ENCODE peak calls at places on chromosome 18, in ten cellular contexts. F is right lobe of liver, O is fibroblast of pulmonary artery, Q is AG09309, B is upper lobe of right lung, T is AG04450, D is Panc1, A is tibial nerve, R is retinal pigment epithelial cell, L is mucosa of descending colon. K is an unnamed sample.

GRCh38 chr18:45086777-45087176 is 406.1 kb downstream of the SETBP1 start:
- DNase-seq in F (no peak), O (no peak), Q (no peak), B (no peak), T (no peak), D (no peak), A (no peak), R (no peak), L (no peak), K (no peak)

GRCh38 chr18:79639072-79639829 is 40.4 kb upstream of the CTDP1 start:
- DNase-seq in F (no peak), O (peak; percentile 14), Q (no peak), B (no peak), T (no peak), D (no peak), A (no peak), R (no peak), L (no peak), K (no peak)

GRCh38 chr18:11310476-11311086 is 161.2 kb upstream of the PIEZO2 start:
- DNase-seq in F (no peak), O (peak; percentile 57), Q (no peak), B (no peak), T (no peak), D (peak; percentile 42), A (peak; percentile 59), R (no peak), L (no peak), K (peak; percentile 23)

GRCh38 chr18:76958692-76959341 is 136.5 kb downstream of the ZNF236 start:
- DNase-seq in F (no peak), O (peak; percentile 25), Q (no peak), B (no peak), T (no peak), D (no peak), A (no peak), R (no peak), L (no peak), K (no peak)

GRCh38 chr18:14189858-14190257 is 57.6 kb upstream of the ZNF519 start:
- DNase-seq in F (no peak), O (peak; percentile 5), Q (peak; percentile 35), B (no peak), T (no peak), D (peak; percentile 89), A (no peak), R (peak; percentile 32), L (no peak), K (peak; percentile 44)

GRCh38 chr18:40911582-40912254 is 1043.3 kb upstream of the PIK3C3 start:
- DNase-seq in F (no peak), O (peak; percentile 58), Q (no peak), B (no peak), T (peak; percentile 33), D (no peak), A (no peak), R (no peak), L (no peak), K (peak; percentile 67)

GRCh38 chr18:61664413-61665084 is 228.3 kb downstream of the RNF152 start:
- DNase-seq in F (no peak), O (no peak), Q (no peak), B (no peak), T (no peak), D (no peak), A (no peak), R (peak; percentile 55), L (no peak), K (no peak)

GRCh38 chr18:44128365-44128764 is 552.3 kb upstream of the SETBP1 start:
- DNase-seq in F (no peak), O (peak; percentile 61), Q (no peak), B (no peak), T (no peak), D (no peak), A (no peak), R (no peak), L (no peak), K (peak; percentile 64)

GRCh38 chr18:49804096-49804495 is 9.2 kb downstream of the ACAA2 start:
- DNase-seq in F (no peak), O (no peak), Q (no peak), B (no peak), T (no peak), D (no peak), A (no peak), R (no peak), L (no peak), K (no peak)

GRCh38 chr18:65721634-65722033 is 29.2 kb upstream of the CDH7 start:
- DNase-seq in F (no peak), O (no peak), Q (no peak), B (no peak), T (no peak), D (no peak), A (no peak), R (no peak), L (no peak), K (no peak)

GRCh38 chr18:35076556-35076955 is 35.3 kb downstream of the MAPRE2 start:
- DNase-seq in F (no peak), O (peak; percentile 90), Q (peak; percentile 33), B (no peak), T (peak; percentile 42), D (no peak), A (no peak), R (peak; percentile 42), L (no peak), K (peak; percentile 37)

GRCh38 chr18:72235422-72235821 is 308.7 kb downstream of the CBLN2 start:
- DNase-seq in F (no peak), O (no peak), Q (no peak), B (no peak), T (no peak), D (no peak), A (no peak), R (no peak), L (no peak), K (peak; percentile 63)

GRCh38 chr18:70068981-70069380 is 121.3 kb upstream of the CD226 start:
- DNase-seq in F (no peak), O (no peak), Q (no peak), B (no peak), T (no peak), D (no peak), A (no peak), R (no peak), L (no peak), K (no peak)

GRCh38 chr18:79765491-79766245 is 32.1 kb upstream of the KCNG2 start:
- DNase-seq in F (peak; percentile 18), O (no peak), Q (peak; percentile 33), B (peak; percentile 23), T (no peak), D (no peak), A (no peak), R (no peak), L (no peak), K (no peak)

DNA sequence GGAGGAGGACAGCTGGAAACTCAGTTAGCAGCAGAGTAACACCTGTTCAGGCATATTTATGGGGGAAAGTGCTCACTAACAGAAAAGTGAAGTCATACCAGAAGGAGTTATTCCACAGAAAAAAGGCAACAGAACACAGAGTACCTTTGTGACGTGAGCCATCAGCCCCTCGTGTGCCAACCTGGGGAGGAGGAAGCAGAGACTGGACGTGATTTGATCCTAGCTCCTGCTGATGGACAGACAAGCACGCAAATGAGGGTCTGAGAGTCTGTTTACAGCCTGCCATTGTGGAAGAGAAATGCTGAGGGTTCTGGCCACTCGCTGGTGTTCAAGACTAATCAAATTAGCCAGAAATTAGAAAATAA is 120.7 kb downstream of the ZNF521 start:
- DNase-seq in F (no peak), O (no peak), Q (no peak), B (no peak), T (no peak), D (no peak), A (no peak), R (no peak), L (no peak), K (no peak)
- H3K4me3 ChIP-seq in F (no peak overlapping the region), O (no peak overlapping the region), Q (no peak overlapping the region), B (no peak overlapping the region), T (peak overlapping the region; percentile 32), D (no peak overlapping the region), A (peak overlapping the region; percentile 9), R (no peak overlapping the region), L (no peak overlapping the region), K (no peak overlapping the region)

GRCh38 chr18:23334569-23334968 is 118.5 kb upstream of the RIOK3 start:
- DNase-seq in F (no peak), O (no peak), Q (no peak), B (no peak), T (no peak), D (no peak), A (no peak), R (no peak), L (no peak), K (no peak)

GRCh38 chr18:23333827-23334226 is 119.3 kb upstream of the RIOK3 start:
- DNase-seq in F (no peak), O (no peak), Q (no peak), B (no peak), T (no peak), D (no peak), A (no peak), R (no peak), L (no peak), K (no peak)

GRCh38 chr18:23330423-23330822 is 122.7 kb upstream of the RIOK3 start:
- DNase-seq in F (no peak), O (no peak), Q (no peak), B (peak; percentile 71), T (no peak), D (no peak), A (no peak), R (no peak), L (no peak), K (peak; percentile 10)

GRCh38 chr18:23332356-23332755 is 120.7 kb upstream of the RIOK3 start:
- DNase-seq in F (no peak), O (no peak), Q (no peak), B (no peak), T (no peak), D (no peak), A (no peak), R (no peak), L (no peak), K (no peak)

GRCh38 chr18:23331091-23331920 is 121.8 kb upstream of the RIOK3 start:
- DNase-seq in F (no peak), O (no peak), Q (no peak), B (peak; percentile 89), T (no peak), D (no peak), A (no peak), R (no peak), L (no peak), K (peak; percentile 88)
- TF ChIP-seq CTCF in F (no peak), O (no peak), Q (no peak), B (no peak), T (no peak), D (no peak), A (no peak), R (no peak), L (no peak), K (peak; percentile 39)

DNA sequence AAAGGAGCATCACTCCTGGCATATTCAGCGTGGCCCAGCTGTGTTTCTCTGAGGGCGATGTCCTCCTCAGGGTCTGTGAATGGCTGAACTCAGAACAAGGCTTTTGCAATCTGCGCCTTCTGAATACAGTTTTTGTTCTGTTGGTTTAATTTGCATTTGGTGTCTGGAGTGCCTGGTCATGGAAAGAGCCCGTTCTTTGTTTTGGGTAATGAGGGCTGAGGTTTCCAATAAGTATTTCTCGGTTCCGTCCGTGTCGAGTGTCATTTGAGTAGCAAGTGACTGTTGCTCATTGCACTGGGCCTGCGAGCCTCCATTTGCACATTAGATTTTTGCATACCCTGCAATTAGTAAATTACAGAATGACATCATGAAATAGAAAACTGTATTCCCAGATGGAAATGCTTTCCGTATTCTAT is 57.3 kb downstream of the NEDD4L start:
- DNase-seq in F (no peak), O (no peak), Q (no peak), B (no peak), T (no peak), D (no peak), A (no peak), R (no peak), L (no peak), K (no peak)
- H3K4me3 ChIP-seq in F (no peak overlapping the region), O (no peak overlapping the region), Q (no peak overlapping the region), B (no peak overlapping the region), T (no peak overlapping the region), D (no peak overlapping the region), A (no peak overlapping the region), R (no peak overlapping the region), L (no peak overlapping the region), K (no peak overlapping the region)

GRCh38 chr18:58044370-58045264 is 591 bp downstream of the NEDD4L start:
- DNase-seq in F (peak; percentile 66), O (peak; percentile 28), Q (no peak), B (peak; percentile 83), T (no peak), D (no peak), A (peak; percentile 18), R (no peak), L (peak; percentile 75), K (peak; percentile 47)
- TF ChIP-seq CTCF in F (peak; percentile 18), O (no peak), Q (no peak), B (no peak), T (peak; percentile 16), D (no peak), A (peak; percentile 34), R (no peak), L (peak; percentile 11), K (peak; percentile 13)